ENCODE peak calls at places on chromosomes 16 and 17, in six cellular contexts. One of them, this sample, is unnamed.
A peak's percentile ranks its signal among the peaks of the same experiment; 100 is the strongest.

GRCh38 chr16:80804451-80805383 is at the start of gene CDYL2:
- DNase-seq in Peyer's patch: peak; percentile 73
- DNase-seq in AG10803: peak; percentile 35
- DNase-seq in fibroblast of pulmonary artery: peak; percentile 31
- DNase-seq in Calu3: peak; percentile 55
- DNase-seq in GM20000: peak; percentile 91
- DNase-seq in this sample: no peak

GRCh38 chr17:58829172-58829637 is 73.6 kb downstream of the PPM1E start:
- DNase-seq in Peyer's patch: no peak
- DNase-seq in AG10803: no peak
- DNase-seq in fibroblast of pulmonary artery: no peak
- DNase-seq in Calu3: no peak
- DNase-seq in GM20000: no peak
- DNase-seq in this sample: no peak

GRCh38 chr17:70661342-70662222 is 492.2 kb downstream of the KCNJ2 start:
- DNase-seq in Peyer's patch: peak; percentile 61
- DNase-seq in AG10803: peak; percentile 4
- DNase-seq in fibroblast of pulmonary artery: no peak
- DNase-seq in Calu3: peak; percentile 10
- DNase-seq in GM20000: no peak
- DNase-seq in this sample: no peak

GRCh38 chr16:67151431-67152097 is 766 bp upstream of the B3GNT9 start:
- DNase-seq in Peyer's patch: no peak
- DNase-seq in AG10803: no peak
- DNase-seq in fibroblast of pulmonary artery: no peak
- DNase-seq in Calu3: no peak
- DNase-seq in GM20000: no peak
- DNase-seq in this sample: no peak

GRCh38 chr17:78040561-78041400 is 82.3 kb downstream of the TNRC6C start:
- DNase-seq in Peyer's patch: peak; percentile 52
- DNase-seq in AG10803: peak; percentile 61
- DNase-seq in fibroblast of pulmonary artery: peak; percentile 53
- DNase-seq in Calu3: peak; percentile 66
- DNase-seq in GM20000: peak; percentile 48
- DNase-seq in this sample: peak; percentile 81

GRCh38 chr16:85461814-85462404 is 151.2 kb upstream of the GSE1 start:
- DNase-seq in Peyer's patch: no peak
- DNase-seq in AG10803: peak; percentile 39
- DNase-seq in fibroblast of pulmonary artery: peak; percentile 44
- DNase-seq in Calu3: no peak
- DNase-seq in GM20000: no peak
- DNase-seq in this sample: no peak

GRCh38 chr16:80063028-80063767 is 462.7 kb upstream of the MAF start:
- DNase-seq in Peyer's patch: no peak
- DNase-seq in AG10803: peak; percentile 16
- DNase-seq in fibroblast of pulmonary artery: no peak
- DNase-seq in Calu3: no peak
- DNase-seq in GM20000: no peak
- DNase-seq in this sample: no peak

GRCh38 chr16:81190667-81191066 is 47.8 kb upstream of the BCO1 start:
- DNase-seq in Peyer's patch: no peak
- DNase-seq in AG10803: peak; percentile 47
- DNase-seq in fibroblast of pulmonary artery: peak; percentile 53
- DNase-seq in Calu3: peak; percentile 13
- DNase-seq in GM20000: no peak
- DNase-seq in this sample: no peak

GRCh38 chr17:1643293-1643998 is 2.1 kb downstream of the SCARF1 start:
- DNase-seq in Peyer's patch: peak; percentile 90
- DNase-seq in AG10803: peak; percentile 8
- DNase-seq in fibroblast of pulmonary artery: no peak
- DNase-seq in Calu3: peak; percentile 69
- DNase-seq in GM20000: peak; percentile 87
- DNase-seq in this sample: no peak

GRCh38 chr17:36947922-36948716 is 635 bp upstream of the AATF start:
- DNase-seq in Peyer's patch: no peak
- DNase-seq in AG10803: no peak
- DNase-seq in fibroblast of pulmonary artery: no peak
- DNase-seq in Calu3: no peak
- DNase-seq in GM20000: no peak
- DNase-seq in this sample: no peak

GRCh38 chr16:67865318-67865717 is 7.5 kb upstream of the EDC4 start:
- DNase-seq in Peyer's patch: peak; percentile 62
- DNase-seq in AG10803: peak; percentile 40
- DNase-seq in fibroblast of pulmonary artery: peak; percentile 53
- DNase-seq in Calu3: peak; percentile 46
- DNase-seq in GM20000: no peak
- DNase-seq in this sample: no peak

GRCh38 chr16:71711789-71712188 is 12.7 kb downstream of the PHLPP2 start:
- DNase-seq in Peyer's patch: peak; percentile 52
- DNase-seq in AG10803: no peak
- DNase-seq in fibroblast of pulmonary artery: no peak
- DNase-seq in Calu3: no peak
- DNase-seq in GM20000: no peak
- DNase-seq in this sample: no peak

GRCh38 chr16:46974352-46974751 is 878 bp upstream of the DNAJA2 start:
- DNase-seq in Peyer's patch: no peak
- DNase-seq in AG10803: peak; percentile 11
- DNase-seq in fibroblast of pulmonary artery: no peak
- DNase-seq in Calu3: no peak
- DNase-seq in GM20000: peak; percentile 69
- DNase-seq in this sample: no peak

GRCh38 chr17:4477286-4477791 is 21.3 kb upstream of the SPNS2 start:
- DNase-seq in Peyer's patch: no peak
- DNase-seq in AG10803: no peak
- DNase-seq in fibroblast of pulmonary artery: no peak
- DNase-seq in Calu3: no peak
- DNase-seq in GM20000: no peak
- DNase-seq in this sample: no peak

GRCh38 chr17:80862978-80863377 is 128.7 kb upstream of the CHMP6 start:
- DNase-seq in Peyer's patch: no peak
- DNase-seq in AG10803: no peak
- DNase-seq in fibroblast of pulmonary artery: no peak
- DNase-seq in Calu3: no peak
- DNase-seq in GM20000: no peak
- DNase-seq in this sample: no peak

GRCh38 chr17:80862341-80862969 is 129.2 kb upstream of the CHMP6 start:
- DNase-seq in Peyer's patch: no peak
- DNase-seq in AG10803: no peak
- DNase-seq in fibroblast of pulmonary artery: no peak
- DNase-seq in Calu3: no peak
- DNase-seq in GM20000: no peak
- DNase-seq in this sample: no peak

GRCh38 chr17:80860703-80861359 is 130.8 kb upstream of the CHMP6 start:
- DNase-seq in Peyer's patch: no peak
- DNase-seq in AG10803: no peak
- DNase-seq in fibroblast of pulmonary artery: no peak
- DNase-seq in Calu3: no peak
- DNase-seq in GM20000: no peak
- DNase-seq in this sample: no peak

GRCh38 chr17:80861360-80861861 is 130.2 kb upstream of the CHMP6 start:
- DNase-seq in Peyer's patch: no peak
- DNase-seq in AG10803: no peak
- DNase-seq in fibroblast of pulmonary artery: no peak
- DNase-seq in Calu3: no peak
- DNase-seq in GM20000: no peak
- DNase-seq in this sample: no peak

DNA sequence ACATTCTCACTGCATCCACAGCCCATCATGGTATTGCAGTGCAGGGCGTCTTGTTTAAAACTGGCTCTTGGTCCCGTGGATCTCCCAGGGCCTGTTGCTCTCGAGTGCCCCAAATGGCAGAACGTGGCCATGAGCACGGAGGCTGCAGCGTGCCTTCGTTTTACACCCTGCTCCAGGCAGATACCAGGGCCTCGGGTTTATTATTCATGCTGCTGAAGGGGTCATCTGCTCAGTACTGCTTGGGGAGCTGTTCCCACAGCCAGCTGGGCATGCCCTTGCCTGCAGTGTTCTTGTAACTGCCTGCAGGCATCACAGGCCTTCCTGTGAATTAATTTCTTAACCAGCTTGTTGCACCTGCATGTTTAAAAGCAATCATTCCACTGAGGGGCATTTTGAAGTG is 129.7 kb upstream of the CHMP6 start:
- DNase-seq in Peyer's patch: no peak
- DNase-seq in AG10803: peak; percentile 27
- DNase-seq in fibroblast of pulmonary artery: peak; percentile 16
- DNase-seq in Calu3: no peak
- DNase-seq in GM20000: no peak
- DNase-seq in this sample: no peak
- TF ChIP-seq CTCF in Peyer's patch: no peak
- TF ChIP-seq CTCF in AG10803: peak; percentile 55
- TF ChIP-seq CTCF in fibroblast of pulmonary artery: peak; percentile 29
- TF ChIP-seq CTCF in Calu3: no peak
- TF ChIP-seq CTCF in GM20000: no peak
- TF ChIP-seq CTCF in this sample: no peak

DNA sequence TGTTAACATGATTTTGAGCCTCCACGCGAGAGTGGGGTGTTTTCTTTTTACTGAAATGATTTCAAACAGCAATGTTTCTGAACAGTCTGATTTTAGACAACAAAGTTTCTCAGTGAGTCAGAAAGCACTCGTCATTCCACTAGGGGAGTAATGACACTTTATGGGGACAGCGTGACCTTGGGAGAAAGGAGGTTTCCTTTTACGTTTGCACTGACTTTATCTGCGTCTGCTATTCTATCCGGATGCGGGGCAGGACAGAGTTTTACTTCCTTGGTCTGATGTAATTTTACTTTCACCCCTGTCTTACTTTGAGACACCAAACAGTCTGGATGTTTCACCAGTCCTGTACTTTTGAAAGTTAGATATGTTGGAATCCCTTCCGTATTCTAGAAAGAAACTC is 20.7 kb downstream of the SLC47A1 start:
- DNase-seq in Peyer's patch: no peak
- DNase-seq in AG10803: no peak
- DNase-seq in fibroblast of pulmonary artery: peak; percentile 87
- DNase-seq in Calu3: no peak
- DNase-seq in GM20000: no peak
- DNase-seq in this sample: no peak
- TF ChIP-seq CTCF in Peyer's patch: no peak
- TF ChIP-seq CTCF in AG10803: no peak
- TF ChIP-seq CTCF in fibroblast of pulmonary artery: no peak
- TF ChIP-seq CTCF in Calu3: no peak
- TF ChIP-seq CTCF in GM20000: no peak
- TF ChIP-seq CTCF in this sample: no peak

GRCh38 chr16:50369133-50369804 is 481 bp upstream of the BRD7 start:
- DNase-seq in Peyer's patch: no peak
- DNase-seq in AG10803: no peak
- DNase-seq in fibroblast of pulmonary artery: no peak
- DNase-seq in Calu3: no peak
- DNase-seq in GM20000: no peak
- DNase-seq in this sample: no peak
- TF ChIP-seq CTCF in Peyer's patch: no peak
- TF ChIP-seq CTCF in AG10803: no peak
- TF ChIP-seq CTCF in fibroblast of pulmonary artery: no peak
- TF ChIP-seq CTCF in Calu3: peak; percentile 7
- TF ChIP-seq CTCF in GM20000: no peak
- TF ChIP-seq CTCF in this sample: no peak

GRCh38 chr17:8862213-8863056 is 5.0 kb downstream of the PIK3R6 start:
- DNase-seq in Peyer's patch: peak; percentile 13
- DNase-seq in AG10803: no peak
- DNase-seq in fibroblast of pulmonary artery: no peak
- DNase-seq in Calu3: no peak
- DNase-seq in GM20000: no peak
- DNase-seq in this sample: peak; percentile 28

GRCh38 chr17:8857919-8858318 is 9.6 kb downstream of the PIK3R6 start:
- DNase-seq in Peyer's patch: peak; percentile 72
- DNase-seq in AG10803: peak; percentile 87
- DNase-seq in fibroblast of pulmonary artery: peak; percentile 44
- DNase-seq in Calu3: no peak
- DNase-seq in GM20000: peak; percentile 48
- DNase-seq in this sample: no peak

GRCh38 chr17:8859029-8859803 is 8.3 kb downstream of the PIK3R6 start:
- DNase-seq in Peyer's patch: peak; percentile 49
- DNase-seq in AG10803: peak; percentile 74
- DNase-seq in fibroblast of pulmonary artery: no peak
- DNase-seq in Calu3: no peak
- DNase-seq in GM20000: no peak
- DNase-seq in this sample: peak; percentile 50

GRCh38 chr17:8859804-8860430 is 7.6 kb downstream of the PIK3R6 start:
- DNase-seq in Peyer's patch: peak; percentile 36
- DNase-seq in AG10803: no peak
- DNase-seq in fibroblast of pulmonary artery: no peak
- DNase-seq in Calu3: no peak
- DNase-seq in GM20000: no peak
- DNase-seq in this sample: peak; percentile 58

DNA sequence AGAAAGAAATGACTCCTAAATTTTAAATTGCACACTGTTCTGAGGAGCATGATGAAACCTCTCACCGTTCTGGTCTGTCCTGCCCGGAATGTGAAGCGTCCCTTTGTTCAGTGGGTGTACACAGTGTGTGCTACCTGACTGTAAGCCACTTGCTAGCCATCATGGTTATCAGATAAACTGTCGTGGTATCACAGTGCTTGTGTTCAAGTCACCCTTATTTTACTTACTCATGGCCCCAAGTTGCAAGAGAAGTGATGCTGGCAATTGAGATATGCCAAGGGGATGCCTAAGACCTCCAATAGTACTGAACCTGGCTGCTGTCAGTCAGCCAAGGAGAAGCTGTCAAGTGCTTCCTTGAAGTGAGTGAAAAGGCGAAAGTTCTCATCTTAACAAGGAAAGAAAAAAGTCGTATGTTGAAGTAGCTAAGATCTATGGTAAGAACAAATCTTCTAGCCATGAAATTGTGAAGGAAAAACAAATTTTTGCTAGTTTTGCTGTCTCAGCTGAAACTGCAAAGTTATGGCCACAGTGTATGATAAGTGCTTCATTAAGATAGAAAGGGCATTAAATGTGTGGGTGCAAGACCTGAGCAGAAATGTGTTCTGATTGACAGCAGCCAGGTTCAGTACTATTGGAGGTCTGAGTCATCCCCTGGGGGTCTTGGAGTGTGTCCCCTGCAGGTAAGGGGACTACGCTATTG is 5.8 kb downstream of the PIK3R6 start:
- DNase-seq in Peyer's patch: peak; percentile 38
- DNase-seq in AG10803: no peak
- DNase-seq in fibroblast of pulmonary artery: no peak
- DNase-seq in Calu3: no peak
- DNase-seq in GM20000: no peak
- DNase-seq in this sample: no peak
- TF ChIP-seq CTCF in Peyer's patch: no peak
- TF ChIP-seq CTCF in AG10803: no peak
- TF ChIP-seq CTCF in fibroblast of pulmonary artery: no peak
- TF ChIP-seq CTCF in Calu3: no peak
- TF ChIP-seq CTCF in GM20000: no peak
- TF ChIP-seq CTCF in this sample: no peak

This sample was measured in ascending aorta.